ENCODE peak calls at places on chromosome 22, in ten cellular contexts. One of them, this sample, is unnamed.

GRCh38 chr22:19147193-19147780 is 2.8 kb downstream of the GSC2 start:
- DNase-seq in MM.1S: no peak
- DNase-seq in GM12865: no peak
- DNase-seq in SK-N-SH: no peak
- DNase-seq in GM13977: no peak
- DNase-seq in lower lobe of right lung: no peak
- DNase-seq in WTC11: peak; percentile 28
- DNase-seq in GM06990: no peak
- DNase-seq in nephron progenitor cell: no peak
- DNase-seq in OCI-LY7: no peak
- DNase-seq in this sample: no peak

GRCh38 chr22:23772315-23773246 is at the start of gene MMP11:
- DNase-seq in MM.1S: peak; percentile 60
- DNase-seq in GM12865: peak; percentile 58
- DNase-seq in SK-N-SH: peak; percentile 95
- DNase-seq in GM13977: peak; percentile 84
- DNase-seq in lower lobe of right lung: peak; percentile 64
- DNase-seq in WTC11: peak; percentile 70
- DNase-seq in GM06990: peak; percentile 54
- DNase-seq in nephron progenitor cell: peak; percentile 79
- DNase-seq in OCI-LY7: peak; percentile 72
- DNase-seq in this sample: peak; percentile 85

GRCh38 chr22:44436656-44437492 is 61.2 kb downstream of the RTL6 start:
- DNase-seq in MM.1S: no peak
- DNase-seq in GM12865: no peak
- DNase-seq in SK-N-SH: no peak
- DNase-seq in GM13977: no peak
- DNase-seq in lower lobe of right lung: no peak
- DNase-seq in WTC11: no peak
- DNase-seq in GM06990: no peak
- DNase-seq in nephron progenitor cell: no peak
- DNase-seq in OCI-LY7: no peak
- DNase-seq in this sample: peak; percentile 9

GRCh38 chr22:43266117-43266516 is 77.1 kb downstream of the SCUBE1 start:
- DNase-seq in MM.1S: no peak
- DNase-seq in GM12865: no peak
- DNase-seq in SK-N-SH: no peak
- DNase-seq in GM13977: no peak
- DNase-seq in lower lobe of right lung: no peak
- DNase-seq in WTC11: no peak
- DNase-seq in GM06990: no peak
- DNase-seq in nephron progenitor cell: peak; percentile 41
- DNase-seq in OCI-LY7: no peak
- DNase-seq in this sample: no peak

GRCh38 chr22:19121631-19122142 is 525 bp downstream of the DGCR2 start:
- DNase-seq in MM.1S: peak; percentile 48
- DNase-seq in GM12865: peak; percentile 53
- DNase-seq in SK-N-SH: peak; percentile 77
- DNase-seq in GM13977: peak; percentile 64
- DNase-seq in lower lobe of right lung: peak; percentile 76
- DNase-seq in WTC11: peak; percentile 49
- DNase-seq in GM06990: peak; percentile 59
- DNase-seq in nephron progenitor cell: peak; percentile 62
- DNase-seq in OCI-LY7: peak; percentile 52
- DNase-seq in this sample: peak; percentile 60

GRCh38 chr22:32854351-32854804 is 52.9 kb downstream of the TIMP3 start:
- DNase-seq in MM.1S: no peak
- DNase-seq in GM12865: no peak
- DNase-seq in SK-N-SH: no peak
- DNase-seq in GM13977: no peak
- DNase-seq in lower lobe of right lung: no peak
- DNase-seq in WTC11: no peak
- DNase-seq in GM06990: no peak
- DNase-seq in nephron progenitor cell: no peak
- DNase-seq in OCI-LY7: no peak
- DNase-seq in this sample: no peak

GRCh38 chr22:44802071-44802700 is 49.8 kb downstream of the ARHGAP8 start:
- DNase-seq in MM.1S: no peak
- DNase-seq in GM12865: no peak
- DNase-seq in SK-N-SH: no peak
- DNase-seq in GM13977: peak; percentile 36
- DNase-seq in lower lobe of right lung: no peak
- DNase-seq in WTC11: no peak
- DNase-seq in GM06990: no peak
- DNase-seq in nephron progenitor cell: no peak
- DNase-seq in OCI-LY7: no peak
- DNase-seq in this sample: peak; percentile 51

GRCh38 chr22:26894362-26894761 is 237.0 kb downstream of the MIAT start:
- DNase-seq in MM.1S: no peak
- DNase-seq in GM12865: no peak
- DNase-seq in SK-N-SH: no peak
- DNase-seq in GM13977: no peak
- DNase-seq in lower lobe of right lung: no peak
- DNase-seq in WTC11: no peak
- DNase-seq in GM06990: no peak
- DNase-seq in nephron progenitor cell: no peak
- DNase-seq in OCI-LY7: no peak
- DNase-seq in this sample: no peak

GRCh38 chr22:19868773-19869471 is 14.2 kb upstream of the GNB1L start:
- DNase-seq in MM.1S: no peak
- DNase-seq in GM12865: no peak
- DNase-seq in SK-N-SH: no peak
- DNase-seq in GM13977: no peak
- DNase-seq in lower lobe of right lung: peak; percentile 36
- DNase-seq in WTC11: peak; percentile 11
- DNase-seq in GM06990: no peak
- DNase-seq in nephron progenitor cell: no peak
- DNase-seq in OCI-LY7: no peak
- DNase-seq in this sample: no peak

GRCh38 chr22:45548441-45548840 is 45.8 kb downstream of the FBLN1 start:
- DNase-seq in MM.1S: no peak
- DNase-seq in GM12865: no peak
- DNase-seq in SK-N-SH: no peak
- DNase-seq in GM13977: no peak
- DNase-seq in lower lobe of right lung: no peak
- DNase-seq in WTC11: no peak
- DNase-seq in GM06990: no peak
- DNase-seq in nephron progenitor cell: no peak
- DNase-seq in OCI-LY7: no peak
- DNase-seq in this sample: no peak

DNA sequence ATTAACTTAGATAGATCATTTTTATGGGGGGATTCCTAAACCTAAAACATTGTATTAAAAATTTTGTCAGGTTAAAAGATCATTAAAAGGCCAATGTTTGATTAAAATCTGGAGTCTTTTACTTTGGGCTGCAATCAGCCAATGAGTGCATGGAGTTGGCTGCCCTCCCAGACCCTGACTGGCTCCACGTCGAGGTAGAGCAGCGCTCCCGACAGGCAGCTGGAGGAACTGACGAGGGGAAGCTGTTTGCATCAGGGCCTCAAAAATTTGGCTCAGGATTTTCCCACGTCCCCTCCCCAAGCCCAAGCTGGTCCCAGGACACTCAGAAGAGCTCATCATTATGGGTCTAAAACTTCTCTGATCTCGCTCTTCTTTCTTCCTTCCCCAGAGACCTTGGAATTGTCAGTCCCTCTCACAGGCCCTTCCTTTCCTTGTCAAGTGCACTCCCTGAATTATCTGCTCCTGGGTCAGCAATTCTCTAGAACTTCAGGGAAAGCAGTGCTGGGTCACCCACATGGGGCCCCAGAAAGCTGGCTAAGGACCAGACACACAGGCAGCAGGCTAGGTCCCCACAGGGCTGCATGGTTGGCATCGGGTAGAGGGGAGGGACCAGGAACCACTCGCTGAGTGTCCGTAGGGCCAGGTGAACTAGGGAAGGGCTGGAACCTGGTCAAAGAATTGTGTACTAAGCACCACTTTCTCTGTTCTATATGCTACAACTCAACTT is 119.6 kb upstream of the IGLL5 start:
- DNase-seq in MM.1S: no peak
- DNase-seq in GM12865: no peak
- DNase-seq in SK-N-SH: no peak
- DNase-seq in GM13977: no peak
- DNase-seq in lower lobe of right lung: no peak
- DNase-seq in WTC11: peak; percentile 73
- DNase-seq in GM06990: no peak
- DNase-seq in nephron progenitor cell: no peak
- DNase-seq in OCI-LY7: no peak
- DNase-seq in this sample: no peak
- TF ChIP-seq CTCF in MM.1S: no peak
- TF ChIP-seq CTCF in GM12865: no peak
- TF ChIP-seq CTCF in SK-N-SH: no peak
- TF ChIP-seq CTCF in GM13977: no peak
- TF ChIP-seq CTCF in lower lobe of right lung: peak; percentile 5
- TF ChIP-seq CTCF in WTC11: peak; percentile 32
- TF ChIP-seq CTCF in GM06990: peak; percentile 4
- TF ChIP-seq CTCF in nephron progenitor cell: no peak
- TF ChIP-seq CTCF in OCI-LY7: peak; percentile 62
- TF ChIP-seq CTCF in this sample: no peak

DNA sequence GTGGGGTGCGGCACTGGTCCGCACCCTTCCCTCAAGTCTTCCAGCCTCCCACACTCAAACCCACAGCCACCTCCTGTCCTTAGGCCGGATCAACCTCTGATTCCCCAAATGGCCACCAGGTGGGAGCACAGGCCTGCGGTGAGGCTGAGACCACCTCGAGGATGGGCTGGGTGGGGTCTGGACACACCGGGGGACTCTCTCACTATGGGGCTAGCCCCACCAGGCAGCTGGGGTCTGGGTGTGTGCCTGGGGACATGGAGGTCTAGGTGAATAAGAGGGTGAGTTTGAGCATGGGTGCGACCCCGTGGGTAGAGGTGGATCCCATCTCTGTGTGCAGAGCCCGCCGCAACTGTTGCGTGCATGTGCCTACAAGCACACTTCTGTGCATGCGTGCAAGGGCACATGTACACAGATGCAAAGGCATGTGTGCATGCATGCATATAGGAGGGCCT is 32.6 kb downstream of the MYO18B start:
- DNase-seq in MM.1S: no peak
- DNase-seq in GM12865: peak; percentile 28
- DNase-seq in SK-N-SH: peak; percentile 84
- DNase-seq in GM13977: no peak
- DNase-seq in lower lobe of right lung: no peak
- DNase-seq in WTC11: peak; percentile 80
- DNase-seq in GM06990: no peak
- DNase-seq in nephron progenitor cell: peak; percentile 74
- DNase-seq in OCI-LY7: peak; percentile 22
- DNase-seq in this sample: peak; percentile 59
- TF ChIP-seq CTCF in MM.1S: peak; percentile 40
- TF ChIP-seq CTCF in GM12865: peak; percentile 63
- TF ChIP-seq CTCF in SK-N-SH: peak; percentile 59
- TF ChIP-seq CTCF in GM13977: peak; percentile 69
- TF ChIP-seq CTCF in lower lobe of right lung: no peak
- TF ChIP-seq CTCF in WTC11: peak; percentile 83
- TF ChIP-seq CTCF in GM06990: peak; percentile 65
- TF ChIP-seq CTCF in nephron progenitor cell: peak; percentile 75
- TF ChIP-seq CTCF in OCI-LY7: peak; percentile 72
- TF ChIP-seq CTCF in this sample: peak; percentile 28

GRCh38 chr22:49113758-49114157 is 713.9 kb downstream of the BRD1 start:
- DNase-seq in MM.1S: no peak
- DNase-seq in GM12865: no peak
- DNase-seq in SK-N-SH: no peak
- DNase-seq in GM13977: no peak
- DNase-seq in lower lobe of right lung: no peak
- DNase-seq in WTC11: no peak
- DNase-seq in GM06990: no peak
- DNase-seq in nephron progenitor cell: no peak
- DNase-seq in OCI-LY7: no peak
- DNase-seq in this sample: no peak
- TF ChIP-seq CTCF in MM.1S: no peak
- TF ChIP-seq CTCF in GM12865: no peak
- TF ChIP-seq CTCF in SK-N-SH: no peak
- TF ChIP-seq CTCF in GM13977: no peak
- TF ChIP-seq CTCF in lower lobe of right lung: no peak
- TF ChIP-seq CTCF in WTC11: no peak
- TF ChIP-seq CTCF in GM06990: no peak
- TF ChIP-seq CTCF in nephron progenitor cell: no peak
- TF ChIP-seq CTCF in OCI-LY7: no peak
- TF ChIP-seq CTCF in this sample: no peak

GRCh38 chr22:39309364-39309861 is 10.0 kb downstream of the RPL3 start:
- DNase-seq in MM.1S: no peak
- DNase-seq in GM12865: no peak
- DNase-seq in SK-N-SH: no peak
- DNase-seq in GM13977: no peak
- DNase-seq in lower lobe of right lung: no peak
- DNase-seq in WTC11: peak; percentile 70
- DNase-seq in GM06990: no peak
- DNase-seq in nephron progenitor cell: no peak
- DNase-seq in OCI-LY7: peak; percentile 38
- DNase-seq in this sample: no peak

GRCh38 chr22:39306456-39307361 is 12.7 kb downstream of the RPL3 start:
- DNase-seq in MM.1S: peak; percentile 50
- DNase-seq in GM12865: peak; percentile 69
- DNase-seq in SK-N-SH: peak; percentile 51
- DNase-seq in GM13977: peak; percentile 66
- DNase-seq in lower lobe of right lung: peak; percentile 67
- DNase-seq in WTC11: peak; percentile 78
- DNase-seq in GM06990: no peak
- DNase-seq in nephron progenitor cell: peak; percentile 57
- DNase-seq in OCI-LY7: peak; percentile 50
- DNase-seq in this sample: peak; percentile 71

GRCh38 chr22:39311592-39312400 is 7.6 kb downstream of the RPL3 start:
- DNase-seq in MM.1S: no peak
- DNase-seq in GM12865: peak; percentile 53
- DNase-seq in SK-N-SH: no peak
- DNase-seq in GM13977: no peak
- DNase-seq in lower lobe of right lung: no peak
- DNase-seq in WTC11: no peak
- DNase-seq in GM06990: peak; percentile 62
- DNase-seq in nephron progenitor cell: no peak
- DNase-seq in OCI-LY7: no peak
- DNase-seq in this sample: no peak

GRCh38 chr22:39309881-39310714 is 9.3 kb downstream of the RPL3 start:
- DNase-seq in MM.1S: no peak
- DNase-seq in GM12865: peak; percentile 45
- DNase-seq in SK-N-SH: no peak
- DNase-seq in GM13977: no peak
- DNase-seq in lower lobe of right lung: no peak
- DNase-seq in WTC11: no peak
- DNase-seq in GM06990: no peak
- DNase-seq in nephron progenitor cell: no peak
- DNase-seq in OCI-LY7: peak; percentile 40
- DNase-seq in this sample: no peak

DNA sequence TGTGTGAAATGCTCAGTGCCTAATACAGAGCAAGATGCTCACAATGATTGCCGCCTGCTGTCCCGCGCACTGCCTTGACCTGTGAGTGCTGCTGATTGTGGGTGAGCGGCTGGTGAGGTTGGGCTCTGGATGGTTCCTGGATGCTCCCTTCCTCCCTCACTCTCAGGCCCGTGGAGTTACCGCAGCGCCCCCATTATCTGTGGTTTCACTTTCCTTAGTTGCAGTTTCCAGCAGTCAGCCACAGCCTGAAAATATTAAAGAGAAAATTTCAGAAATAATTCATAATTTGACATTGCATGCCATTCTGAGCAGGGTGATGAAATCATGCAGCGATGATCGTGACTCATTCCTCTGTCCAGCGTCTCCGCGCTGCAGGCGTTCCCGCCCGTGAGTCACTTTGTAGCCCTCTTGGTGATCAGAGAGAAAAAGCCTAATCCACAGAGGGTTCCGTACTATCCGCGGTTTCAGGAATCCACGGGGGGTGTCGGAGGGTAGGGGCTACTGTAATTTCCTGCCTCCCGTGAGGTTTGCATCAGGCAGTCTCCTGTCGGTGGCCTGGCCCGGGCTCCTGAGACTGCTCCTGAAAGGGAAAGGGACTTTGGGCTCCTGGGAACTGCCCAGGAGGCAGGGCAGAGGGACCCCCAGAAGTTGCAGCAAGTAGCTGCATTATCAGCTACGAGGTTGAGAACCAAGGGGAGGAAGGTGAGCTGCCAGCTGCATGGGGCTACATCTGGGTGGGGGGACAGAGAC is 10.6 kb downstream of the RPL3 start:
- DNase-seq in MM.1S: no peak
- DNase-seq in GM12865: no peak
- DNase-seq in SK-N-SH: no peak
- DNase-seq in GM13977: no peak
- DNase-seq in lower lobe of right lung: peak; percentile 69
- DNase-seq in WTC11: no peak
- DNase-seq in GM06990: no peak
- DNase-seq in nephron progenitor cell: no peak
- DNase-seq in OCI-LY7: no peak
- DNase-seq in this sample: no peak
- TF ChIP-seq CTCF in MM.1S: no peak
- TF ChIP-seq CTCF in GM12865: no peak
- TF ChIP-seq CTCF in SK-N-SH: peak; percentile 31
- TF ChIP-seq CTCF in GM13977: peak; percentile 21
- TF ChIP-seq CTCF in lower lobe of right lung: no peak
- TF ChIP-seq CTCF in WTC11: no peak
- TF ChIP-seq CTCF in GM06990: peak; percentile 10
- TF ChIP-seq CTCF in nephron progenitor cell: no peak
- TF ChIP-seq CTCF in OCI-LY7: peak; percentile 42
- TF ChIP-seq CTCF in this sample: peak; percentile 0

This sample was measured in GM13976.